ENCODE peak calls at places on chromosome 21, in four cellular contexts. One of them, this sample, is unnamed.

GRCh38 chr21:38957575-38958340 is 152.0 kb downstream of the ETS2 start:
- DNase-seq in SK-N-SH: no peak
- DNase-seq in GM12878: no peak
- DNase-seq in K562: no peak
- DNase-seq in this sample: no peak

GRCh38 chr21:42563261-42564045 is 49.8 kb downstream of the SLC37A1 start:
- DNase-seq in SK-N-SH: no peak
- DNase-seq in GM12878: no peak
- DNase-seq in K562: no peak
- DNase-seq in this sample: peak; percentile 1

GRCh38 chr21:36073181-36073580 is 3.4 kb downstream of the CBR1 start:
- DNase-seq in SK-N-SH: no peak
- DNase-seq in GM12878: no peak
- DNase-seq in K562: no peak
- DNase-seq in this sample: no peak

GRCh38 chr21:39444406-39445145 is 1.0 kb downstream of the LCA5L start:
- DNase-seq in SK-N-SH: peak; percentile 59
- DNase-seq in GM12878: no peak
- DNase-seq in K562: no peak
- DNase-seq in this sample: no peak

GRCh38 chr21:41762753-41763152 is 4.1 kb downstream of the RIPK4 start:
- DNase-seq in SK-N-SH: no peak
- DNase-seq in GM12878: no peak
- DNase-seq in K562: no peak
- DNase-seq in this sample: no peak

GRCh38 chr21:36699026-36699545 is at the start of gene SIM2:
- DNase-seq in SK-N-SH: peak; percentile 58
- DNase-seq in GM12878: no peak
- DNase-seq in K562: no peak
- DNase-seq in this sample: peak; percentile 58

GRCh38 chr21:37176716-37177115 is 90.4 kb downstream of the VPS26C start:
- DNase-seq in SK-N-SH: no peak
- DNase-seq in GM12878: no peak
- DNase-seq in K562: no peak
- DNase-seq in this sample: no peak

GRCh38 chr21:33078907-33079582 is 9.1 kb downstream of the OLIG1 start:
- DNase-seq in SK-N-SH: no peak
- DNase-seq in GM12878: peak; percentile 88
- DNase-seq in K562: peak; percentile 76
- DNase-seq in this sample: no peak

GRCh38 chr21:42245348-42246185 is 26.6 kb downstream of the ABCG1 start:
- DNase-seq in SK-N-SH: peak; percentile 62
- DNase-seq in GM12878: no peak
- DNase-seq in K562: no peak
- DNase-seq in this sample: peak; percentile 42

GRCh38 chr21:35908311-35909078 is 151.8 kb downstream of the SETD4 start:
- DNase-seq in SK-N-SH: no peak
- DNase-seq in GM12878: no peak
- DNase-seq in K562: no peak
- DNase-seq in this sample: no peak

GRCh38 chr21:38478782-38479181 is 19.5 kb downstream of the ERG start:
- DNase-seq in SK-N-SH: no peak
- DNase-seq in GM12878: no peak
- DNase-seq in K562: no peak
- DNase-seq in this sample: no peak

GRCh38 chr21:18030248-18030647 is 211.1 kb upstream of the C21orf91 start:
- DNase-seq in SK-N-SH: no peak
- DNase-seq in GM12878: no peak
- DNase-seq in K562: no peak
- DNase-seq in this sample: no peak

GRCh38 chr21:26881504-26882228 is 36.5 kb upstream of the ADAMTS1 start:
- DNase-seq in SK-N-SH: peak; percentile 39
- DNase-seq in GM12878: no peak
- DNase-seq in K562: no peak
- DNase-seq in this sample: no peak

GRCh38 chr21:35953570-35953969 is 106.8 kb downstream of the SETD4 start:
- DNase-seq in SK-N-SH: no peak
- DNase-seq in GM12878: no peak
- DNase-seq in K562: no peak
- DNase-seq in this sample: no peak

GRCh38 chr21:38244885-38245869 is 11.6 kb upstream of the KCNJ15 start:
- DNase-seq in SK-N-SH: no peak
- DNase-seq in GM12878: peak; percentile 59
- DNase-seq in K562: no peak
- DNase-seq in this sample: no peak

GRCh38 chr21:19322360-19322759 is 918.8 kb upstream of the TMPRSS15 start:
- DNase-seq in SK-N-SH: no peak
- DNase-seq in GM12878: no peak
- DNase-seq in K562: no peak
- DNase-seq in this sample: no peak

GRCh38 chr21:40616377-40616704 is 230.6 kb downstream of the DSCAM start:
- DNase-seq in SK-N-SH: no peak
- DNase-seq in GM12878: no peak
- DNase-seq in K562: no peak
- DNase-seq in this sample: no peak

GRCh38 chr21:36504067-36505058 is 24.4 kb upstream of the CLDN14 start:
- DNase-seq in SK-N-SH: peak; percentile 35
- DNase-seq in GM12878: no peak
- DNase-seq in K562: peak; percentile 36
- DNase-seq in this sample: peak; percentile 24

GRCh38 chr21:39688010-39688409 is 57.0 kb upstream of the IGSF5 start:
- DNase-seq in SK-N-SH: no peak
- DNase-seq in GM12878: no peak
- DNase-seq in K562: no peak
- DNase-seq in this sample: no peak

GRCh38 chr21:45972353-45972715 is 9.2 kb upstream of the COL6A1 start:
- DNase-seq in SK-N-SH: peak; percentile 51
- DNase-seq in GM12878: no peak
- DNase-seq in K562: no peak
- DNase-seq in this sample: peak; percentile 39

GRCh38 chr21:31557421-31557955 is 102.0 kb upstream of the SOD1 start:
- DNase-seq in SK-N-SH: peak; percentile 70
- DNase-seq in GM12878: no peak
- DNase-seq in K562: no peak
- DNase-seq in this sample: peak; percentile 60

GRCh38 chr21:32334980-32335471 is 36.4 kb downstream of the MRAP start:
- DNase-seq in SK-N-SH: no peak
- DNase-seq in GM12878: no peak
- DNase-seq in K562: no peak
- DNase-seq in this sample: no peak

GRCh38 chr21:42025392-42026071 is 15.4 kb upstream of the ZBTB21 start:
- DNase-seq in SK-N-SH: no peak
- DNase-seq in GM12878: no peak
- DNase-seq in K562: no peak
- DNase-seq in this sample: no peak

GRCh38 chr21:34198232-34199120 is 125.1 kb downstream of the MRPS6 start:
- DNase-seq in SK-N-SH: no peak
- DNase-seq in GM12878: peak; percentile 8
- DNase-seq in K562: no peak
- DNase-seq in this sample: no peak

GRCh38 chr21:34195365-34195764 is 122.0 kb downstream of the MRPS6 start:
- DNase-seq in SK-N-SH: no peak
- DNase-seq in GM12878: no peak
- DNase-seq in K562: no peak
- DNase-seq in this sample: peak; percentile 56

GRCh38 chr21:34197561-34197960 is 124.2 kb downstream of the MRPS6 start:
- DNase-seq in SK-N-SH: no peak
- DNase-seq in GM12878: no peak
- DNase-seq in K562: no peak
- DNase-seq in this sample: no peak

GRCh38 chr21:34199121-34199910 is 125.9 kb downstream of the MRPS6 start:
- DNase-seq in SK-N-SH: no peak
- DNase-seq in GM12878: no peak
- DNase-seq in K562: no peak
- DNase-seq in this sample: no peak

DNA sequence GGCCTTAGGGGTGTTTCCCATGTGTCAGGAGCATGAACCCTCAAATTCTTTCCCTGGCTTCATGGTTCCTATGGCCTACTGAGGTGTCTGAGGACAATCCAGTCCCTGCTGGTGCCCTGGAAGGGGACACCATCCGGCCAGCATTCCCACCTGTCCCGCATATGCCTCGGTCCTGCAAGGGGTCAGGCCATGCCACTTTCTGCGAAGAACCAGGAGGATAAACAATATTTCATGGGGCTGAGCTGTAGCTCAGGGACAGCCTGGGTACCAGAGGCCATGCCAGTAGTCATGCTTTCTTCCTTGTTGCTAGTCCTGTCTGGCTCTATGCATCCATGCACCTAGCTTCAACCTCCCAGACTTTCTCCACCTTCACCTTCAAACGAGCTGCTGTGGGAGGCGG is 123.6 kb downstream of the MRPS6 start:
- DNase-seq in SK-N-SH: no peak
- DNase-seq in GM12878: no peak
- DNase-seq in K562: no peak
- DNase-seq in this sample: no peak
- TF ChIP-seq USF1 in SK-N-SH: no peak
- TF ChIP-seq USF1 in GM12878: no peak
- TF ChIP-seq USF1 in K562: no peak
- TF ChIP-seq USF1 in this sample: no peak

GRCh38 chr21:44616591-44616926 is 4.7 kb downstream of the KRTAP10-8 start:
- DNase-seq in SK-N-SH: no peak
- DNase-seq in GM12878: no peak
- DNase-seq in K562: no peak
- DNase-seq in this sample: no peak
- TF ChIP-seq USF1 in SK-N-SH: no peak
- TF ChIP-seq USF1 in GM12878: no peak
- TF ChIP-seq USF1 in K562: no peak
- TF ChIP-seq USF1 in this sample: no peak

DNA sequence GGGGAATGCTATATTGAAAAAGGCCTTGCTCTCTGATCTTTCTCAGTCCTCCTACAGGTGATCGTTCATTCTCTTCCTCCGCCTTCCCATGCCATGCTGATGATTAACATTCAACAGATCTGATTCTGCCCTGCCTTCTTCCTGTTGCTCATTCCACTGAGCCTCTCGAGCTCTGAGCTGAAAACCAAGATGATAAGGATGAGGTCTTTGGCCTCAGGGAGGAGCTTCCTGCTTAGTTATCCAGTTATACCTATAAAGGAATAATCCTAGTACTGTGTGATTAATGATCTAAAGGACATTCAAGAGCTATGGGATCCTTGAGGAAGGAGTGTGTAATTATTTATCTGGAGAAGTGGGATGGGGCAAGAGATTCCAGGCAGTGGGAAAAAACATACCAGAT is 25.2 kb upstream of the MAP3K7CL start:
- DNase-seq in SK-N-SH: no peak
- DNase-seq in GM12878: no peak
- DNase-seq in K562: no peak
- DNase-seq in this sample: no peak
- TF ChIP-seq USF1 in SK-N-SH: no peak
- TF ChIP-seq USF1 in GM12878: no peak
- TF ChIP-seq USF1 in K562: no peak
- TF ChIP-seq USF1 in this sample: no peak

GRCh38 chr21:28230559-28230958 is 762.1 kb downstream of the LTN1 start:
- DNase-seq in SK-N-SH: no peak
- DNase-seq in GM12878: no peak
- DNase-seq in K562: no peak
- DNase-seq in this sample: no peak

GRCh38 chr21:28228624-28228995 is 764.1 kb downstream of the LTN1 start:
- DNase-seq in SK-N-SH: no peak
- DNase-seq in GM12878: no peak
- DNase-seq in K562: no peak
- DNase-seq in this sample: no peak

GRCh38 chr21:28226563-28226962 is 766.1 kb downstream of the LTN1 start:
- DNase-seq in SK-N-SH: no peak
- DNase-seq in GM12878: no peak
- DNase-seq in K562: no peak
- DNase-seq in this sample: no peak

GRCh38 chr21:28227881-28228623 is 764.6 kb downstream of the LTN1 start:
- DNase-seq in SK-N-SH: no peak
- DNase-seq in GM12878: no peak
- DNase-seq in K562: no peak
- DNase-seq in this sample: no peak

GRCh38 chr21:28229811-28230210 is 762.9 kb downstream of the LTN1 start:
- DNase-seq in SK-N-SH: no peak
- DNase-seq in GM12878: no peak
- DNase-seq in K562: no peak
- DNase-seq in this sample: no peak
- TF ChIP-seq USF1 in SK-N-SH: no peak
- TF ChIP-seq USF1 in GM12878: no peak
- TF ChIP-seq USF1 in K562: no peak
- TF ChIP-seq USF1 in this sample: no peak

DNA sequence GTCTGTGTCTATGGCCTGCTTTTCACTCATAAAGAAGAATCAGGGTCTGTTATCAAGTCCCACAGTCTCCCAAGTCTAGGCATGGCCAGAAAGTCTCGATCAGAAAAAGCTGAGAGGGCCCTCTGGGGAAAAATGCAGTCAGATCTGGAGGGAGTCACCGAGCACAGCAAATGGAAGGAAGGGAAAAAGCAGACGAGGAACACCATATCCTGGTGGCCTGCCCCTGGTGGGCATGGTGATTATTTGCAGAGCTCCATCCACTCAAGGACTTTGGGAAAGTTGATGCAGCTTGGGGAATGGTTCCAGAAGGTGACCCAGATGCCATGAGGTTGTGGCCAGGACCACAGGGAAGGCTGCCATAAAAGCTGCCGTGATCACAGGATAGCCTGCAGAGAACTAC is 189.1 kb downstream of the CLIC6 start:
- DNase-seq in SK-N-SH: no peak
- DNase-seq in GM12878: no peak
- DNase-seq in K562: no peak
- DNase-seq in this sample: no peak
- TF ChIP-seq USF1 in SK-N-SH: no peak
- TF ChIP-seq USF1 in GM12878: no peak
- TF ChIP-seq USF1 in K562: no peak
- TF ChIP-seq USF1 in this sample: no peak

DNA sequence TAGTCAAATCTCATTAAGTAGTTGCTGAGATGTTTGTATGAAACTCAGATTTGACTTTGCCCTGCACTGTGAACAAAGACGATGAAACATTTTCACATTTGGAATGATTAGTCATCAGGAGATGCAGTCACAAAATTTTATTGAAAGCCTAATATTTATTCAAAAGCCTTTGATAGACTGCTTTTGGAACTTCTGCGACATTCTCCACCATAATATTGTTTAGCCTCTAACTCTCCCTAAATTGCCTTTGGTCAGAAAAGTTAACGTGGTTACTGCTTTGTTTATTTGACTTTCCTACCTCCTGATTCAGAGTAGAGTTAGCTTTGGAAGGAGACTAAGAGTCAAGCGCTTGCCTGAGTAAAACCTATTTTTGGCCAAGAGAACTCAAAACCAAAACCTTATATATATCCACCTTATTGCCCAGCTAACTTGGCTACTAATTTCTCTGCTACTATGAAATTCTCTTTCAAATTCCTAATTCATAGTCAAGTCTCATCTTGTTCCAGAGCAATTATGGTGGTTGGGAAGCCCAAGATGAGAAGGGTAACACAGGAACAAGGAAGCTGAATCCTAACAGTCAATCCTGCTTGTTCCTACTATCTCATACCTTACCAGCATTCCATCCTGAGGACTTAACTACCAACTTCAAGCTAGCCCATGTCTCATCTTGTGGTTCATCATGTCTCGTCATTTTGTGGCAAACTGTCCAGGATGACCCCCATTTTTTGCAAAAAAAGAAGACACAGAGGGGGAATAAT is 429.6 kb downstream of the USP25 start:
- DNase-seq in SK-N-SH: no peak
- DNase-seq in GM12878: no peak
- DNase-seq in K562: no peak
- DNase-seq in this sample: no peak
- TF ChIP-seq USF1 in SK-N-SH: no peak
- TF ChIP-seq USF1 in GM12878: no peak
- TF ChIP-seq USF1 in K562: no peak
- TF ChIP-seq USF1 in this sample: no peak

This sample was measured in WTC11.